ENCODE peak calls at places on chromosomes 4 and X, in nine cellular contexts. One of them, this sample, is unnamed.

GRCh38 chr4:139665690-139666529 is at the start of gene MGST2:
- DNase-seq in thoracic aorta: no peak
- DNase-seq in gastrocnemius medialis: peak; percentile 84
- DNase-seq in dorsolateral prefrontal cortex: peak; percentile 61
- DNase-seq in suprapubic skin: peak; percentile 88
- DNase-seq in colonic mucosa: peak; percentile 94
- DNase-seq in iPS DF 6.9: no peak
- DNase-seq in GM23338: peak; percentile 75
- DNase-seq in small intestine: peak; percentile 98
- DNase-seq in this sample: peak; percentile 83

GRCh38 chr4:74311696-74312313 is 3.5 kb downstream of the EPGN start:
- DNase-seq in thoracic aorta: no peak
- DNase-seq in gastrocnemius medialis: no peak
- DNase-seq in dorsolateral prefrontal cortex: no peak
- DNase-seq in suprapubic skin: no peak
- DNase-seq in colonic mucosa: peak; percentile 47
- DNase-seq in iPS DF 6.9: peak; percentile 27
- DNase-seq in GM23338: peak; percentile 82
- DNase-seq in small intestine: peak; percentile 61
- DNase-seq in this sample: peak; percentile 26

GRCh38 chr4:101357751-101358150 is 10.4 kb upstream of the PPP3CA start:
- DNase-seq in thoracic aorta: no peak
- DNase-seq in gastrocnemius medialis: no peak
- DNase-seq in dorsolateral prefrontal cortex: no peak
- DNase-seq in suprapubic skin: no peak
- DNase-seq in colonic mucosa: no peak
- DNase-seq in iPS DF 6.9: no peak
- DNase-seq in GM23338: peak; percentile 8
- DNase-seq in small intestine: no peak
- DNase-seq in this sample: no peak

GRCh38 chr4:156972370-156972980 is 876 bp upstream of the PDGFC start:
- DNase-seq in thoracic aorta: no peak
- DNase-seq in gastrocnemius medialis: no peak
- DNase-seq in dorsolateral prefrontal cortex: no peak
- DNase-seq in suprapubic skin: no peak
- DNase-seq in colonic mucosa: no peak
- DNase-seq in iPS DF 6.9: no peak
- DNase-seq in GM23338: peak; percentile 6
- DNase-seq in small intestine: peak; percentile 7
- DNase-seq in this sample: no peak

GRCh38 chr4:40587826-40588225 is 41.8 kb downstream of the RBM47 start:
- DNase-seq in thoracic aorta: no peak
- DNase-seq in gastrocnemius medialis: no peak
- DNase-seq in dorsolateral prefrontal cortex: no peak
- DNase-seq in suprapubic skin: no peak
- DNase-seq in colonic mucosa: no peak
- DNase-seq in iPS DF 6.9: no peak
- DNase-seq in GM23338: no peak
- DNase-seq in small intestine: no peak
- DNase-seq in this sample: peak; percentile 80

GRCh38 chrX:40109288-40110008 is 11.7 kb upstream of the BCOR start:
- DNase-seq in thoracic aorta: no peak
- DNase-seq in gastrocnemius medialis: peak; percentile 60
- DNase-seq in dorsolateral prefrontal cortex: peak; percentile 27
- DNase-seq in suprapubic skin: no peak
- DNase-seq in colonic mucosa: peak; percentile 68
- DNase-seq in iPS DF 6.9: no peak
- DNase-seq in GM23338: peak; percentile 80
- DNase-seq in small intestine: no peak
- DNase-seq in this sample: peak; percentile 54

GRCh38 chr4:25928956-25929336 is 14.9 kb downstream of the SMIM20 start:
- DNase-seq in thoracic aorta: no peak
- DNase-seq in gastrocnemius medialis: no peak
- DNase-seq in dorsolateral prefrontal cortex: no peak
- DNase-seq in suprapubic skin: no peak
- DNase-seq in colonic mucosa: no peak
- DNase-seq in iPS DF 6.9: no peak
- DNase-seq in GM23338: no peak
- DNase-seq in small intestine: no peak
- DNase-seq in this sample: no peak

GRCh38 chr4:5158825-5159224 is 107.5 kb downstream of the STK32B start:
- DNase-seq in thoracic aorta: no peak
- DNase-seq in gastrocnemius medialis: no peak
- DNase-seq in dorsolateral prefrontal cortex: no peak
- DNase-seq in suprapubic skin: no peak
- DNase-seq in colonic mucosa: no peak
- DNase-seq in iPS DF 6.9: no peak
- DNase-seq in GM23338: no peak
- DNase-seq in small intestine: no peak
- DNase-seq in this sample: no peak

GRCh38 chr4:102598759-102599379 is 97.7 kb downstream of the NFKB1 start:
- DNase-seq in thoracic aorta: no peak
- DNase-seq in gastrocnemius medialis: no peak
- DNase-seq in dorsolateral prefrontal cortex: no peak
- DNase-seq in suprapubic skin: no peak
- DNase-seq in colonic mucosa: no peak
- DNase-seq in iPS DF 6.9: no peak
- DNase-seq in GM23338: no peak
- DNase-seq in small intestine: no peak
- DNase-seq in this sample: no peak

GRCh38 chr4:33923469-33923868 is 2320.8 kb downstream of the ARAP2 start:
- DNase-seq in thoracic aorta: no peak
- DNase-seq in gastrocnemius medialis: no peak
- DNase-seq in dorsolateral prefrontal cortex: no peak
- DNase-seq in suprapubic skin: no peak
- DNase-seq in colonic mucosa: no peak
- DNase-seq in iPS DF 6.9: no peak
- DNase-seq in GM23338: no peak
- DNase-seq in small intestine: no peak
- DNase-seq in this sample: no peak

GRCh38 chrX:20418379-20418778 is 151.7 kb upstream of the RPS6KA3 start:
- DNase-seq in thoracic aorta: no peak
- DNase-seq in gastrocnemius medialis: no peak
- DNase-seq in dorsolateral prefrontal cortex: no peak
- DNase-seq in suprapubic skin: no peak
- DNase-seq in colonic mucosa: no peak
- DNase-seq in iPS DF 6.9: no peak
- DNase-seq in GM23338: no peak
- DNase-seq in small intestine: no peak
- DNase-seq in this sample: no peak

GRCh38 chr4:31807036-31807435 is 1086.9 kb downstream of the PCDH7 start:
- DNase-seq in thoracic aorta: no peak
- DNase-seq in gastrocnemius medialis: no peak
- DNase-seq in dorsolateral prefrontal cortex: no peak
- DNase-seq in suprapubic skin: no peak
- DNase-seq in colonic mucosa: no peak
- DNase-seq in iPS DF 6.9: no peak
- DNase-seq in GM23338: no peak
- DNase-seq in small intestine: no peak
- DNase-seq in this sample: no peak

GRCh38 chr4:109574443-109574850 is 14.4 kb downstream of the MCUB start:
- DNase-seq in thoracic aorta: no peak
- DNase-seq in gastrocnemius medialis: no peak
- DNase-seq in dorsolateral prefrontal cortex: no peak
- DNase-seq in suprapubic skin: no peak
- DNase-seq in colonic mucosa: peak; percentile 28
- DNase-seq in iPS DF 6.9: no peak
- DNase-seq in GM23338: peak; percentile 28
- DNase-seq in small intestine: peak; percentile 75
- DNase-seq in this sample: no peak

GRCh38 chr4:2788532-2789103 is 4.3 kb upstream of the SH3BP2 start:
- DNase-seq in thoracic aorta: no peak
- DNase-seq in gastrocnemius medialis: peak; percentile 36
- DNase-seq in dorsolateral prefrontal cortex: no peak
- DNase-seq in suprapubic skin: peak; percentile 78
- DNase-seq in colonic mucosa: peak; percentile 21
- DNase-seq in iPS DF 6.9: no peak
- DNase-seq in GM23338: no peak
- DNase-seq in small intestine: no peak
- DNase-seq in this sample: no peak

GRCh38 chrX:132821974-132822633 is 136.3 kb downstream of the HS6ST2 start:
- DNase-seq in thoracic aorta: no peak
- DNase-seq in gastrocnemius medialis: no peak
- DNase-seq in dorsolateral prefrontal cortex: no peak
- DNase-seq in suprapubic skin: no peak
- DNase-seq in colonic mucosa: peak; percentile 19
- DNase-seq in iPS DF 6.9: no peak
- DNase-seq in GM23338: no peak
- DNase-seq in small intestine: peak; percentile 27
- DNase-seq in this sample: no peak

GRCh38 chrX:132820675-132821074 is 137.8 kb downstream of the HS6ST2 start:
- DNase-seq in thoracic aorta: no peak
- DNase-seq in gastrocnemius medialis: no peak
- DNase-seq in dorsolateral prefrontal cortex: no peak
- DNase-seq in suprapubic skin: no peak
- DNase-seq in colonic mucosa: no peak
- DNase-seq in iPS DF 6.9: no peak
- DNase-seq in GM23338: no peak
- DNase-seq in small intestine: no peak
- DNase-seq in this sample: no peak

GRCh38 chrX:132815643-132816042 is 142.8 kb downstream of the HS6ST2 start:
- DNase-seq in thoracic aorta: no peak
- DNase-seq in gastrocnemius medialis: no peak
- DNase-seq in dorsolateral prefrontal cortex: no peak
- DNase-seq in suprapubic skin: no peak
- DNase-seq in colonic mucosa: no peak
- DNase-seq in iPS DF 6.9: no peak
- DNase-seq in GM23338: no peak
- DNase-seq in small intestine: no peak
- DNase-seq in this sample: no peak

GRCh38 chrX:132819885-132820284 is 138.5 kb downstream of the HS6ST2 start:
- DNase-seq in thoracic aorta: no peak
- DNase-seq in gastrocnemius medialis: no peak
- DNase-seq in dorsolateral prefrontal cortex: no peak
- DNase-seq in suprapubic skin: no peak
- DNase-seq in colonic mucosa: no peak
- DNase-seq in iPS DF 6.9: no peak
- DNase-seq in GM23338: peak; percentile 15
- DNase-seq in small intestine: no peak
- DNase-seq in this sample: no peak

DNA sequence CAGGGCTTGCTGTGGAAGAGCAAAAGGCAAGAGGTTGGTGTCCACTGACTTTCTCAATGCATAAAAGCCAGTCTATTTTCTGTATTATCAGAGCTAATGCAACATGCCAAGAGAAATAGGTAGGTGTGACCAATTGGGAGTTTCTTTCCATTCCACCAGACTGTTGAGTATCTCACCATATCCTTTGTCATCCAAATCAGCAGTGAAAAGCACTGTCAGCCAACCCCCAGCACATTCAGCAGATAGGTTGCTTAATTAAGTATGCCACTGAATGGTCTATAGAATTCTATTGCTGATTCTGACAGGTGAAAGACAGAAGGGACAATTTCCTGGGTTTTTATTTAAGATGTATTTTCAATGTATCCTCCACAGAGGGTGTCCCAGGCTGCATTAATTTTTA is 139.8 kb downstream of the HS6ST2 start:
- DNase-seq in thoracic aorta: no peak
- DNase-seq in gastrocnemius medialis: no peak
- DNase-seq in dorsolateral prefrontal cortex: no peak
- DNase-seq in suprapubic skin: no peak
- DNase-seq in colonic mucosa: no peak
- DNase-seq in iPS DF 6.9: no peak
- DNase-seq in GM23338: peak; percentile 35
- DNase-seq in small intestine: no peak
- DNase-seq in this sample: no peak
- H3K27me3 ChIP-seq in thoracic aorta: no peaks in the 10 kb centered on the region
- H3K27me3 ChIP-seq in gastrocnemius medialis: no peaks in the 10 kb centered on the region
- H3K27me3 ChIP-seq in dorsolateral prefrontal cortex: no peaks in the 10 kb centered on the region
- H3K27me3 ChIP-seq in suprapubic skin: no peaks in the 10 kb centered on the region
- H3K27me3 ChIP-seq in colonic mucosa: no peaks in the 10 kb centered on the region
- H3K27me3 ChIP-seq in iPS DF 6.9: no peaks in the 10 kb centered on the region
- H3K27me3 ChIP-seq in GM23338: no peaks in the 10 kb centered on the region
- H3K27me3 ChIP-seq in small intestine: no peaks in the 10 kb centered on the region
- H3K27me3 ChIP-seq in this sample: no peaks in the 10 kb centered on the region

DNA sequence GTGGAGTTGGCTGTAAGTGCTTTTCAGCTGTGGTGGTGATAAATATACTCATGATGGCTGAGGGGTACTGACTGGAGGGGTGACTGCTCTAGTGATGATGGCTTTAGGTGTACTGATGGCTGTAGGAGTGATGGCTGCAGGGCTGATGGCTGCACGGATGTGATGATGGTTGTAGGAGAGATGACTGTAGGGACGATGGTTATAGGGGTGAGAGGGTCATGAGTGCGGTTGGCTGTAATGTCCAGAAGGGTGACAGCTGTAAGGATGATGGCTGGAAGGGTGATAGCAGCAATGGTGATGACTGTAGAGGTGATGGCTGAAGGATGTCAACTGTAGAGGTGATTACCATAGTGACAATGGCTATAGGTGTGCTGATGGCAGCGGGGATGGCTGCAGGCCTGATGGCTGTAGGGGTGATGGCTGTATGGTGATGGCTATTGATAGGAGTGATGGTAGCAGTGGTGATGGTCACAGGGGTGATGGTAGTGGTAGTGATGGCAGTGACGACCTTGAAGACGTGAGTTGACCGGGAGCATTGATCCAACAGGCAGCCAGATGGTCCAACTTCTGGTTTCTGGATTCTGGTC is 570 bp upstream of the SASH3 start:
- DNase-seq in thoracic aorta: no peak
- DNase-seq in gastrocnemius medialis: no peak
- DNase-seq in dorsolateral prefrontal cortex: no peak
- DNase-seq in suprapubic skin: no peak
- DNase-seq in colonic mucosa: no peak
- DNase-seq in iPS DF 6.9: no peak
- DNase-seq in GM23338: no peak
- DNase-seq in small intestine: no peak
- DNase-seq in this sample: no peak
- H3K4me3 ChIP-seq in thoracic aorta: no peak overlapping the region
- H3K4me3 ChIP-seq in gastrocnemius medialis: no peak overlapping the region
- H3K4me3 ChIP-seq in dorsolateral prefrontal cortex: no peak overlapping the region
- H3K4me3 ChIP-seq in suprapubic skin: no peak overlapping the region
- H3K4me3 ChIP-seq in colonic mucosa: no peak overlapping the region
- H3K4me3 ChIP-seq in iPS DF 6.9: no peak overlapping the region
- H3K4me3 ChIP-seq in GM23338: no peak overlapping the region
- H3K4me3 ChIP-seq in small intestine: peak overlapping the region; percentile 46
- H3K4me3 ChIP-seq in this sample: no peak overlapping the region

DNA sequence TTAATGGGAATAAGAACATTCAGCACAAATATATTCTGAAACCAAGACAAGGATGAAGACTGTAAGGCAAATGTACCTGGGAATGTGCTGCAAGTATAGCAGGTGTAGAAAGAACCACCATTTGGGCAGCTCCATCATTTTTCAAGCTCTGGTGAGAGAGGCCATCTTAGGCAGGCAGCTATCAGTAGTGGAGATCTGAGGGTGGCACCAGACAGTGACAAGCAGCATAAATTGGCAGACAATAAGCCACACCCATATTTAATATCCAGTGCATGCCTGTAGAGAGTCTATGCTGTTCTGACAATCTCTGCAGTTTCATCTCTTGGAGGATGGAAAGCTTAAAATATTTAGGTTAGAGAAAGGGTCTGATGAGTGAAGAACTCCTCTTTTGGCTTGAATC is 22.5 kb downstream of the CCNG2 start:
- DNase-seq in thoracic aorta: no peak
- DNase-seq in gastrocnemius medialis: no peak
- DNase-seq in dorsolateral prefrontal cortex: no peak
- DNase-seq in suprapubic skin: no peak
- DNase-seq in colonic mucosa: no peak
- DNase-seq in iPS DF 6.9: no peak
- DNase-seq in GM23338: no peak
- DNase-seq in small intestine: peak; percentile 9
- DNase-seq in this sample: no peak
- H3K27me3 ChIP-seq in thoracic aorta: no peaks in the 10 kb centered on the region
- H3K27me3 ChIP-seq in gastrocnemius medialis: peaks cover 2% of the 10 kb centered on the region
- H3K27me3 ChIP-seq in dorsolateral prefrontal cortex: no peaks in the 10 kb centered on the region
- H3K27me3 ChIP-seq in suprapubic skin: no peaks in the 10 kb centered on the region
- H3K27me3 ChIP-seq in colonic mucosa: no peaks in the 10 kb centered on the region
- H3K27me3 ChIP-seq in iPS DF 6.9: peaks cover 7% of the 10 kb centered on the region
- H3K27me3 ChIP-seq in GM23338: peaks cover 30% of the 10 kb centered on the region
- H3K27me3 ChIP-seq in small intestine: no peaks in the 10 kb centered on the region
- H3K27me3 ChIP-seq in this sample: no peaks in the 10 kb centered on the region

GRCh38 chrX:71659959-71660358 is 7.4 kb upstream of the LOC101059915 start:
- DNase-seq in thoracic aorta: no peak
- DNase-seq in gastrocnemius medialis: no peak
- DNase-seq in dorsolateral prefrontal cortex: no peak
- DNase-seq in suprapubic skin: no peak
- DNase-seq in colonic mucosa: peak; percentile 11
- DNase-seq in iPS DF 6.9: no peak
- DNase-seq in GM23338: no peak
- DNase-seq in small intestine: no peak
- DNase-seq in this sample: no peak
- H3K4me3 ChIP-seq in thoracic aorta: no peak overlapping the region
- H3K4me3 ChIP-seq in gastrocnemius medialis: no peak overlapping the region
- H3K4me3 ChIP-seq in dorsolateral prefrontal cortex: no peak overlapping the region
- H3K4me3 ChIP-seq in suprapubic skin: no peak overlapping the region
- H3K4me3 ChIP-seq in colonic mucosa: no peak overlapping the region
- H3K4me3 ChIP-seq in iPS DF 6.9: no peak overlapping the region
- H3K4me3 ChIP-seq in GM23338: no peak overlapping the region
- H3K4me3 ChIP-seq in small intestine: no peak overlapping the region
- H3K4me3 ChIP-seq in this sample: no peak overlapping the region

This sample was measured in prostate gland.